ENCODE peak calls at places on chromosomes 5 and 9, in eight cellular contexts. One of them, this sample, is unnamed.
A peak's percentile ranks its signal among the peaks of the same experiment; 100 is the strongest.

GRCh38 chr5:55903121-55903701 is 52.1 kb downstream of the IL31RA start:
- DNase-seq in right lobe of liver: no peak
- DNase-seq in upper lobe of left lung: peak; percentile 78
- DNase-seq in GM23248: no peak
- DNase-seq in lower lobe of right lung: no peak
- DNase-seq in heart left ventricle: no peak
- DNase-seq in mucosa of descending colon: no peak
- DNase-seq in IMR-90: peak; percentile 13
- DNase-seq in this sample: peak; percentile 41

GRCh38 chr9:10050016-10050415 is 562.8 kb downstream of the PTPRD start:
- DNase-seq in right lobe of liver: no peak
- DNase-seq in upper lobe of left lung: no peak
- DNase-seq in GM23248: peak; percentile 55
- DNase-seq in lower lobe of right lung: no peak
- DNase-seq in heart left ventricle: no peak
- DNase-seq in mucosa of descending colon: no peak
- DNase-seq in IMR-90: peak; percentile 28
- DNase-seq in this sample: no peak

GRCh38 chr5:140840978-140841962 is at the start of gene PCDHA8:
- DNase-seq in right lobe of liver: no peak
- DNase-seq in upper lobe of left lung: peak; percentile 49
- DNase-seq in GM23248: peak; percentile 10
- DNase-seq in lower lobe of right lung: no peak
- DNase-seq in heart left ventricle: no peak
- DNase-seq in mucosa of descending colon: no peak
- DNase-seq in IMR-90: no peak
- DNase-seq in this sample: no peak

GRCh38 chr5:80343067-80343466 is 23.3 kb downstream of the SPZ1 start:
- DNase-seq in right lobe of liver: no peak
- DNase-seq in upper lobe of left lung: no peak
- DNase-seq in GM23248: no peak
- DNase-seq in lower lobe of right lung: no peak
- DNase-seq in heart left ventricle: no peak
- DNase-seq in mucosa of descending colon: no peak
- DNase-seq in IMR-90: peak; percentile 4
- DNase-seq in this sample: no peak

GRCh38 chr5:60992871-60993270 is 47.9 kb downstream of the NDUFAF2 start:
- DNase-seq in right lobe of liver: no peak
- DNase-seq in upper lobe of left lung: peak; percentile 48
- DNase-seq in GM23248: no peak
- DNase-seq in lower lobe of right lung: no peak
- DNase-seq in heart left ventricle: peak; percentile 33
- DNase-seq in mucosa of descending colon: no peak
- DNase-seq in IMR-90: no peak
- DNase-seq in this sample: peak; percentile 51

GRCh38 chr5:16913187-16913839 is 22.8 kb downstream of the MYO10 start:
- DNase-seq in right lobe of liver: no peak
- DNase-seq in upper lobe of left lung: no peak
- DNase-seq in GM23248: no peak
- DNase-seq in lower lobe of right lung: no peak
- DNase-seq in heart left ventricle: no peak
- DNase-seq in mucosa of descending colon: no peak
- DNase-seq in IMR-90: no peak
- DNase-seq in this sample: no peak

GRCh38 chr5:76709762-76710161 is 6.2 kb upstream of the F2R start:
- DNase-seq in right lobe of liver: no peak
- DNase-seq in upper lobe of left lung: no peak
- DNase-seq in GM23248: peak; percentile 52
- DNase-seq in lower lobe of right lung: no peak
- DNase-seq in heart left ventricle: no peak
- DNase-seq in mucosa of descending colon: no peak
- DNase-seq in IMR-90: peak; percentile 64
- DNase-seq in this sample: no peak

GRCh38 chr9:133440884-133441283 is 18.7 kb downstream of the ADAMTS13 start:
- DNase-seq in right lobe of liver: no peak
- DNase-seq in upper lobe of left lung: no peak
- DNase-seq in GM23248: no peak
- DNase-seq in lower lobe of right lung: no peak
- DNase-seq in heart left ventricle: no peak
- DNase-seq in mucosa of descending colon: no peak
- DNase-seq in IMR-90: no peak
- DNase-seq in this sample: no peak

GRCh38 chr9:27924502-27924901 is 351.2 kb upstream of the C9orf72 start:
- DNase-seq in right lobe of liver: no peak
- DNase-seq in upper lobe of left lung: no peak
- DNase-seq in GM23248: no peak
- DNase-seq in lower lobe of right lung: no peak
- DNase-seq in heart left ventricle: no peak
- DNase-seq in mucosa of descending colon: no peak
- DNase-seq in IMR-90: no peak
- DNase-seq in this sample: no peak

GRCh38 chr5:9545301-9545958 is 445 bp downstream of the SEMA5A start:
- DNase-seq in right lobe of liver: no peak
- DNase-seq in upper lobe of left lung: peak; percentile 85
- DNase-seq in GM23248: peak; percentile 35
- DNase-seq in lower lobe of right lung: peak; percentile 49
- DNase-seq in heart left ventricle: peak; percentile 27
- DNase-seq in mucosa of descending colon: peak; percentile 68
- DNase-seq in IMR-90: no peak
- DNase-seq in this sample: peak; percentile 76

GRCh38 chr9:133954862-133955529 is 37.1 kb downstream of the VAV2 start:
- DNase-seq in right lobe of liver: peak; percentile 49
- DNase-seq in upper lobe of left lung: peak; percentile 33
- DNase-seq in GM23248: no peak
- DNase-seq in lower lobe of right lung: peak; percentile 36
- DNase-seq in heart left ventricle: no peak
- DNase-seq in mucosa of descending colon: peak; percentile 54
- DNase-seq in IMR-90: no peak
- DNase-seq in this sample: peak; percentile 66

GRCh38 chr9:3929345-3930150 is 370.3 kb downstream of the GLIS3 start:
- DNase-seq in right lobe of liver: no peak
- DNase-seq in upper lobe of left lung: no peak
- DNase-seq in GM23248: no peak
- DNase-seq in lower lobe of right lung: no peak
- DNase-seq in heart left ventricle: no peak
- DNase-seq in mucosa of descending colon: no peak
- DNase-seq in IMR-90: no peak
- DNase-seq in this sample: no peak

GRCh38 chr5:40687316-40687715 is 7.6 kb downstream of the PTGER4 start:
- DNase-seq in right lobe of liver: no peak
- DNase-seq in upper lobe of left lung: no peak
- DNase-seq in GM23248: no peak
- DNase-seq in lower lobe of right lung: no peak
- DNase-seq in heart left ventricle: no peak
- DNase-seq in mucosa of descending colon: no peak
- DNase-seq in IMR-90: no peak
- DNase-seq in this sample: no peak

GRCh38 chr9:93154293-93154903 is 20.3 kb upstream of the NINJ1 start:
- DNase-seq in right lobe of liver: no peak
- DNase-seq in upper lobe of left lung: peak; percentile 75
- DNase-seq in GM23248: peak; percentile 37
- DNase-seq in lower lobe of right lung: no peak
- DNase-seq in heart left ventricle: no peak
- DNase-seq in mucosa of descending colon: no peak
- DNase-seq in IMR-90: no peak
- DNase-seq in this sample: no peak

GRCh38 chr5:78615697-78616096 is 32.9 kb downstream of the LHFPL2 start:
- DNase-seq in right lobe of liver: no peak
- DNase-seq in upper lobe of left lung: no peak
- DNase-seq in GM23248: peak; percentile 56
- DNase-seq in lower lobe of right lung: no peak
- DNase-seq in heart left ventricle: no peak
- DNase-seq in mucosa of descending colon: no peak
- DNase-seq in IMR-90: peak; percentile 68
- DNase-seq in this sample: no peak

GRCh38 chr9:109793196-109793595 is 13.2 kb downstream of the PALM2AKAP2 start:
- DNase-seq in right lobe of liver: no peak
- DNase-seq in upper lobe of left lung: no peak
- DNase-seq in GM23248: peak; percentile 96
- DNase-seq in lower lobe of right lung: no peak
- DNase-seq in heart left ventricle: no peak
- DNase-seq in mucosa of descending colon: no peak
- DNase-seq in IMR-90: peak; percentile 94
- DNase-seq in this sample: no peak

DNA sequence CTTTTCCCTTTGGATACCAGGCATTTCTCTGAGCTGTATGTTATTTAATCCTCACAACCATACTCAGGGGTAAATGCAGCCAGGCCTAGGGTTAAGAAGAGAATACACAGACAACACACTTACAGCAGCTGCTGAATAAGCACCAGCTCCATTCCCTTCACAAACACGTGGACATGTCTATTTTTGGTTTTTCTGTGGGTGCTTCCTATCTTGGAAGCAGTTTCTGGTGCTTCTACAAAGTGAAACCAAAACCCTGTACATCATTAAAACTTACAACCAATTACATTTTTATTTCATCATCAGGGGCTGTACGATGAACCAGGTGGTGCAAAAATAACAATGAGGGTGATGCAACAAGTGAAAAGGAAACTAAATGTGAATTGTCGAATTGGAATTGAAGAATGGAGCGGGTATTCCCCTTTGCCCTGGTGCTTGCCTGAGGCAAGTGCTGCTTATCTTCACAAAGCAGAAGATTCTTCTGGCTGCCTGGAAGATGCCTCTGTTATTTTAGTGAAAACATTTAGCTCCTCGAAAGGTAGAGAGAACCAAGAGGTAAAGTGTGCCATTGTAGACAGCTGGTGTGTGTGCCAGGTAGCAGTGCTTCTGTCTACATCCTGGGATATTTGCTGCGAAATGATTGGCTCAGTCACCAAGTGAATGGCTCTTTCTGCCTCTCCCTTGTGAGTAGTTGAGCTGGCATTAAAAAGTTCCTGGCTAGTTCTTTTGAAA is 18.6 kb upstream of the IFNB1 start:
- DNase-seq in right lobe of liver: no peak
- DNase-seq in upper lobe of left lung: no peak
- DNase-seq in GM23248: peak; percentile 58
- DNase-seq in lower lobe of right lung: no peak
- DNase-seq in heart left ventricle: no peak
- DNase-seq in mucosa of descending colon: no peak
- DNase-seq in IMR-90: peak; percentile 61
- DNase-seq in this sample: no peak
- H3K4me3 ChIP-seq in right lobe of liver: no peak overlapping the region
- H3K4me3 ChIP-seq in upper lobe of left lung: no peak overlapping the region
- H3K4me3 ChIP-seq in GM23248: peak overlapping the region; percentile 56
- H3K4me3 ChIP-seq in lower lobe of right lung: peak overlapping the region; percentile 31
- H3K4me3 ChIP-seq in heart left ventricle: peak overlapping the region; percentile 43
- H3K4me3 ChIP-seq in mucosa of descending colon: no peak overlapping the region
- H3K4me3 ChIP-seq in IMR-90: peak overlapping the region; percentile 26
- H3K4me3 ChIP-seq in this sample: peak overlapping the region; percentile 4

GRCh38 chr5:98110791-98111190 is 662.7 kb upstream of the RGMB start:
- DNase-seq in right lobe of liver: no peak
- DNase-seq in upper lobe of left lung: no peak
- DNase-seq in GM23248: peak; percentile 12
- DNase-seq in lower lobe of right lung: no peak
- DNase-seq in heart left ventricle: no peak
- DNase-seq in mucosa of descending colon: no peak
- DNase-seq in IMR-90: peak; percentile 53
- DNase-seq in this sample: no peak

GRCh38 chr5:98108497-98108896 is 665.0 kb upstream of the RGMB start:
- DNase-seq in right lobe of liver: no peak
- DNase-seq in upper lobe of left lung: no peak
- DNase-seq in GM23248: peak; percentile 92
- DNase-seq in lower lobe of right lung: no peak
- DNase-seq in heart left ventricle: no peak
- DNase-seq in mucosa of descending colon: no peak
- DNase-seq in IMR-90: peak; percentile 99
- DNase-seq in this sample: no peak

GRCh38 chr5:98110270-98110669 is 663.2 kb upstream of the RGMB start:
- DNase-seq in right lobe of liver: no peak
- DNase-seq in upper lobe of left lung: no peak
- DNase-seq in GM23248: peak; percentile 79
- DNase-seq in lower lobe of right lung: no peak
- DNase-seq in heart left ventricle: no peak
- DNase-seq in mucosa of descending colon: no peak
- DNase-seq in IMR-90: peak; percentile 98
- DNase-seq in this sample: no peak

GRCh38 chr5:98111686-98112085 is 661.8 kb upstream of the RGMB start:
- DNase-seq in right lobe of liver: no peak
- DNase-seq in upper lobe of left lung: no peak
- DNase-seq in GM23248: peak; percentile 30
- DNase-seq in lower lobe of right lung: no peak
- DNase-seq in heart left ventricle: no peak
- DNase-seq in mucosa of descending colon: no peak
- DNase-seq in IMR-90: peak; percentile 34
- DNase-seq in this sample: no peak

GRCh38 chr5:98109561-98110006 is 663.9 kb upstream of the RGMB start:
- DNase-seq in right lobe of liver: no peak
- DNase-seq in upper lobe of left lung: no peak
- DNase-seq in GM23248: peak; percentile 82
- DNase-seq in lower lobe of right lung: no peak
- DNase-seq in heart left ventricle: no peak
- DNase-seq in mucosa of descending colon: no peak
- DNase-seq in IMR-90: peak; percentile 92
- DNase-seq in this sample: no peak
- H3K4me1 ChIP-seq in right lobe of liver: no peaks in the 10 kb centered on the region
- H3K4me1 ChIP-seq in upper lobe of left lung: no peaks in the 10 kb centered on the region
- H3K4me1 ChIP-seq in GM23248: peaks cover 55% of the 10 kb centered on the region
- H3K4me1 ChIP-seq in lower lobe of right lung: no peaks in the 10 kb centered on the region
- H3K4me1 ChIP-seq in heart left ventricle: no peaks in the 10 kb centered on the region
- H3K4me1 ChIP-seq in mucosa of descending colon: no peaks in the 10 kb centered on the region
- H3K4me1 ChIP-seq in IMR-90: peaks cover 10% of the 10 kb centered on the region
- H3K4me1 ChIP-seq in this sample: no peaks in the 10 kb centered on the region

GRCh38 chr5:98880151-98880550 is 48.7 kb downstream of the CHD1 start:
- DNase-seq in right lobe of liver: no peak
- DNase-seq in upper lobe of left lung: no peak
- DNase-seq in GM23248: no peak
- DNase-seq in lower lobe of right lung: no peak
- DNase-seq in heart left ventricle: no peak
- DNase-seq in mucosa of descending colon: no peak
- DNase-seq in IMR-90: no peak
- DNase-seq in this sample: no peak

GRCh38 chr5:98877600-98877999 is 51.2 kb downstream of the CHD1 start:
- DNase-seq in right lobe of liver: no peak
- DNase-seq in upper lobe of left lung: no peak
- DNase-seq in GM23248: no peak
- DNase-seq in lower lobe of right lung: no peak
- DNase-seq in heart left ventricle: no peak
- DNase-seq in mucosa of descending colon: no peak
- DNase-seq in IMR-90: no peak
- DNase-seq in this sample: no peak

DNA sequence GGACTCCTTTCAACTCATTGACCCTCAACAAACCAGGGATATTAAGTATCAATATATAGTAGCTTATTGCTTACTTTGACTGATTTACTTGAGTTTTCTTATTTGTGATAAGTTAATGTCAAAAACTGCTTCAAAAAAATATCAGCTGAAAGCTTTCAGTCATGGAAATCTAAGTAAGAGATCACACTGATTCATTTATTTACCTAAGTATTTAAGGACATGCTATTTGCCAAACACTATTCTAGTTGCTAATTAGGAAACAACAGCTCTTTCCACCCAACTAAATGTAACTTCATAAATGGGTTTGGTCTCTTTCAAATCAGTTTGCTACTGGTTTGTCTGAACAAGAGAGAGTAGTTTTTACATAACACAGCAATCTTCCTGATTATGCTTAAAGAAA is 48.2 kb downstream of the CHD1 start:
- DNase-seq in right lobe of liver: no peak
- DNase-seq in upper lobe of left lung: no peak
- DNase-seq in GM23248: no peak
- DNase-seq in lower lobe of right lung: no peak
- DNase-seq in heart left ventricle: no peak
- DNase-seq in mucosa of descending colon: no peak
- DNase-seq in IMR-90: no peak
- DNase-seq in this sample: no peak
- H3K4me3 ChIP-seq in right lobe of liver: no peak overlapping the region
- H3K4me3 ChIP-seq in upper lobe of left lung: no peak overlapping the region
- H3K4me3 ChIP-seq in GM23248: no peak overlapping the region
- H3K4me3 ChIP-seq in lower lobe of right lung: no peak overlapping the region
- H3K4me3 ChIP-seq in heart left ventricle: no peak overlapping the region
- H3K4me3 ChIP-seq in mucosa of descending colon: no peak overlapping the region
- H3K4me3 ChIP-seq in IMR-90: no peak overlapping the region
- H3K4me3 ChIP-seq in this sample: no peak overlapping the region

GRCh38 chr5:6724321-6724929 is 11.2 kb downstream of the TENT4A start:
- DNase-seq in right lobe of liver: no peak
- DNase-seq in upper lobe of left lung: no peak
- DNase-seq in GM23248: no peak
- DNase-seq in lower lobe of right lung: no peak
- DNase-seq in heart left ventricle: no peak
- DNase-seq in mucosa of descending colon: no peak
- DNase-seq in IMR-90: no peak
- DNase-seq in this sample: no peak
- H3K4me1 ChIP-seq in right lobe of liver: no peaks in the 10 kb centered on the region
- H3K4me1 ChIP-seq in upper lobe of left lung: peaks cover 56% of the 10 kb centered on the region
- H3K4me1 ChIP-seq in GM23248: peaks cover 19% of the 10 kb centered on the region
- H3K4me1 ChIP-seq in lower lobe of right lung: peaks cover 67% of the 10 kb centered on the region
- H3K4me1 ChIP-seq in heart left ventricle: peaks cover 10% of the 10 kb centered on the region
- H3K4me1 ChIP-seq in mucosa of descending colon: peaks cover 11% of the 10 kb centered on the region
- H3K4me1 ChIP-seq in IMR-90: peaks cover 52% of the 10 kb centered on the region
- H3K4me1 ChIP-seq in this sample: peaks cover 27% of the 10 kb centered on the region